ENCODE peak calls at places on chromosomes 2 and 18, in ten cellular contexts. K, N, G, A, E, D, J, W, O and B are unnamed samples.

GRCh38 chr2:237122214-237122666 is 36.6 kb downstream of the COPS8 start:
- DNase-seq in K (peak; percentile 85), N (no peak), G (peak; percentile 52), A (peak; percentile 69), E (peak; percentile 75), D (peak; percentile 83), J (no peak), W (peak; percentile 13), O (peak; percentile 54), B (no peak)

GRCh38 chr2:9768388-9768787 is 74.9 kb upstream of the TAF1B start:
- DNase-seq in K (no peak), N (no peak), G (no peak), A (no peak), E (no peak), D (peak; percentile 78), J (no peak), W (no peak), O (no peak), B (no peak)

GRCh38 chr2:218125095-218125494 is 733 bp upstream of the CXCR2 start:
- DNase-seq in K (peak; percentile 37), N (no peak), G (no peak), A (no peak), E (no peak), D (no peak), J (no peak), W (no peak), O (no peak), B (no peak)

GRCh38 chr18:63350230-63350629 is 16.8 kb downstream of the KDSR start:
- DNase-seq in K (no peak), N (no peak), G (no peak), A (no peak), E (no peak), D (no peak), J (no peak), W (no peak), O (no peak), B (no peak)

GRCh38 chr2:221896505-221897151 is 324.5 kb upstream of the EPHA4 start:
- DNase-seq in K (no peak), N (no peak), G (no peak), A (peak; percentile 94), E (peak; percentile 85), D (no peak), J (no peak), W (no peak), O (no peak), B (no peak)

GRCh38 chr2:64595397-64596160 is 58.1 kb downstream of the SERTAD2 start:
- DNase-seq in K (peak; percentile 57), N (no peak), G (no peak), A (peak; percentile 28), E (peak; percentile 21), D (no peak), J (no peak), W (no peak), O (no peak), B (no peak)

GRCh38 chr18:56267334-56267733 is 371.1 kb downstream of the TXNL1 start:
- DNase-seq in K (no peak), N (no peak), G (no peak), A (no peak), E (no peak), D (no peak), J (no peak), W (no peak), O (no peak), B (no peak)

GRCh38 chr2:203280428-203281064 is 41.7 kb downstream of the CYP20A1 start:
- DNase-seq in K (peak; percentile 62), N (no peak), G (no peak), A (peak; percentile 79), E (peak; percentile 43), D (no peak), J (no peak), W (no peak), O (no peak), B (no peak)

GRCh38 chr2:112077814-112078213 is 22.7 kb downstream of the TMEM87B start:
- DNase-seq in K (no peak), N (no peak), G (no peak), A (no peak), E (peak; percentile 49), D (peak; percentile 22), J (no peak), W (no peak), O (no peak), B (no peak)

GRCh38 chr18:71951021-71951420 is 593.1 kb downstream of the CBLN2 start:
- DNase-seq in K (no peak), N (no peak), G (no peak), A (no peak), E (no peak), D (no peak), J (no peak), W (no peak), O (no peak), B (no peak)

GRCh38 chr18:36314098-36314497 is 16.6 kb downstream of the FHOD3 start:
- DNase-seq in K (peak; percentile 85), N (no peak), G (no peak), A (peak; percentile 49), E (peak; percentile 38), D (no peak), J (no peak), W (no peak), O (no peak), B (no peak)

GRCh38 chr2:189092936-189093335 is 86.6 kb downstream of the COL5A2 start:
- DNase-seq in K (peak; percentile 92), N (no peak), G (no peak), A (peak; percentile 97), E (peak; percentile 79), D (no peak), J (no peak), W (no peak), O (no peak), B (no peak)

GRCh38 chr2:167134381-167135072 is 246.2 kb downstream of the XIRP2 start:
- DNase-seq in K (peak; percentile 54), N (no peak), G (no peak), A (peak; percentile 88), E (peak; percentile 87), D (no peak), J (no peak), W (no peak), O (no peak), B (no peak)

GRCh38 chr2:29293830-29294438 is 178.7 kb downstream of the CLIP4 start:
- DNase-seq in K (peak; percentile 47), N (no peak), G (no peak), A (peak; percentile 34), E (peak; percentile 20), D (peak; percentile 83), J (no peak), W (no peak), O (peak; percentile 32), B (no peak)

GRCh38 chr18:23232331-23232730 is 97.0 kb downstream of the CABLES1 start:
- DNase-seq in K (no peak), N (no peak), G (no peak), A (no peak), E (no peak), D (no peak), J (no peak), W (no peak), O (no peak), B (no peak)

GRCh38 chr2:111139637-111140317 is 19.1 kb downstream of the BCL2L11 start:
- DNase-seq in K (no peak), N (no peak), G (no peak), A (no peak), E (peak; percentile 84), D (no peak), J (no peak), W (no peak), O (no peak), B (no peak)

GRCh38 chr2:58633576-58634365 is 392.6 kb upstream of the FANCL start:
- DNase-seq in K (peak; percentile 6), N (no peak), G (no peak), A (peak; percentile 71), E (peak; percentile 84), D (no peak), J (no peak), W (no peak), O (no peak), B (no peak)

GRCh38 chr2:219399716-219400478 is 12.2 kb upstream of the DNPEP start:
- DNase-seq in K (no peak), N (no peak), G (no peak), A (no peak), E (no peak), D (no peak), J (no peak), W (no peak), O (no peak), B (no peak)

GRCh38 chr18:58310517-58310916 is 266.5 kb downstream of the NEDD4L start:
- DNase-seq in K (no peak), N (no peak), G (no peak), A (peak; percentile 63), E (peak; percentile 81), D (no peak), J (peak; percentile 40), W (peak; percentile 16), O (peak; percentile 18), B (no peak)

GRCh38 chr2:35857541-35857940 is 498.0 kb upstream of the CRIM1 start:
- DNase-seq in K (no peak), N (no peak), G (no peak), A (no peak), E (no peak), D (no peak), J (no peak), W (no peak), O (no peak), B (no peak)

GRCh38 chr2:140624188-140624587 is 1506.6 kb downstream of the LRP1B start:
- DNase-seq in K (no peak), N (no peak), G (no peak), A (no peak), E (no peak), D (no peak), J (no peak), W (no peak), O (no peak), B (no peak)

GRCh38 chr18:79988925-79989361 is 580 bp upstream of the TXNL4A start:
- DNase-seq in K (peak; percentile 65), N (no peak), G (no peak), A (peak; percentile 58), E (peak; percentile 41), D (no peak), J (no peak), W (no peak), O (no peak), B (no peak)

GRCh38 chr2:147800316-147800715 is 44.5 kb upstream of the ACVR2A start:
- DNase-seq in K (no peak), N (no peak), G (no peak), A (no peak), E (no peak), D (no peak), J (no peak), W (no peak), O (no peak), B (no peak)

GRCh38 chr2:100875516-100876230 is 55.7 kb downstream of the NPAS2 start:
- DNase-seq in K (no peak), N (no peak), G (no peak), A (peak; percentile 77), E (no peak), D (no peak), J (no peak), W (no peak), O (no peak), B (no peak)

GRCh38 chr2:154724194-154724797 is 25.8 kb downstream of the KCNJ3 start:
- DNase-seq in K (no peak), N (no peak), G (no peak), A (no peak), E (no peak), D (no peak), J (no peak), W (no peak), O (no peak), B (no peak)